ENCODE peak calls at places on chromosomes 16 and 17, in nine cellular contexts. C is adrenal gland, W is IMR-90, J is body of pancreas, Z is stomach, H is heart left ventricle, I is transverse colon, O is Peyer's patch, A is A549. U is an unnamed sample. For H3K4me1, the result is how much of the 10 kb centered on the place peaks cover.

GRCh38 chr16:12021578-12022265 is 45.2 kb downstream of the SNX29 start:
- DNase-seq in J (no peak), Z (no peak), H (no peak), W (no peak), C (no peak), A (no peak), I (no peak), O (no peak), U (no peak)

GRCh38 chr17:58084317-58084981 is 1.2 kb downstream of the DYNLL2 start:
- DNase-seq in A (peak), O (peak), C (peak), Z (peak), J (peak), W (no peak), I (peak), H (no peak), U (peak)

GRCh38 chr16:57023541-57024249 is 34.3 kb downstream of the NLRC5 start:
- DNase-seq in I (no peak), W (no peak), A (no peak), J (no peak), Z (no peak), C (no peak), O (peak), H (no peak), U (no peak)

GRCh38 chr16:10827691-10828341 is 9.2 kb upstream of the TVP23A start:
- DNase-seq in I (peak), J (peak), Z (peak), H (peak), C (peak), W (peak), O (peak), A (no peak), U (peak)

GRCh38 chr17:55246583-55246982 is 18.2 kb upstream of the HLF start:
- DNase-seq in H (no peak), O (no peak), C (no peak), I (no peak), Z (no peak), J (no peak), W (no peak), A (no peak), U (no peak)

GRCh38 chr16:23595246-23595950 is 718 bp downstream of the NDUFAB1 start:
- DNase-seq in O (no peak), A (peak), H (no peak), I (peak), Z (no peak), J (peak), C (no peak), W (no peak), U (no peak)

GRCh38 chr16:17467923-17468540 is 2.7 kb downstream of the XYLT1 start:
- DNase-seq in C (peak), A (peak), O (peak), I (peak), H (peak), W (peak), Z (peak), J (peak), U (peak)

GRCh38 chr17:13598353-13599167 is 3.2 kb downstream of the HS3ST3A1 start:
- DNase-seq in C (no peak), O (no peak), Z (no peak), H (no peak), J (no peak), I (no peak), A (no peak), W (no peak), U (no peak)

GRCh38 chr17:55433029-55433628 is 11.5 kb upstream of the MMD start:
- DNase-seq in C (no peak), O (no peak), A (peak), J (peak), I (no peak), H (no peak), W (peak), Z (no peak), U (no peak)

GRCh38 chr16:14286381-14287230 is 215.5 kb downstream of the MRTFB start:
- DNase-seq in J (no peak), C (peak), I (peak), Z (no peak), A (no peak), W (no peak), O (peak), H (no peak), U (peak)

GRCh38 chr16:85722066-85722465 is 28.8 kb downstream of the C16orf74 start:
- DNase-seq in H (no peak), J (no peak), I (no peak), W (no peak), C (no peak), A (no peak), O (no peak), Z (no peak), U (no peak)

GRCh38 chr16:85719605-85720318 is 31.0 kb upstream of the GINS2 start:
- DNase-seq in J (no peak), C (no peak), W (no peak), O (no peak), I (no peak), H (no peak), A (no peak), Z (no peak), U (no peak)

GRCh38 chr16:85718682-85719081 is 29.9 kb upstream of the GINS2 start:
- DNase-seq in A (peak), C (no peak), O (peak), H (no peak), I (peak), Z (peak), J (peak), W (no peak), U (no peak)

GRCh38 chr16:85718153-85718477 is 29.4 kb upstream of the GINS2 start:
- DNase-seq in A (no peak), H (no peak), C (no peak), W (no peak), J (no peak), O (no peak), Z (no peak), I (no peak), U (no peak)

GRCh38 chr16:85720319-85720637 is 30.6 kb downstream of the C16orf74 start:
- DNase-seq in A (no peak), H (no peak), Z (peak), W (no peak), C (no peak), J (peak), I (peak), O (no peak), U (no peak)
- H3K4me1 ChIP-seq in A (under half), H (under half), Z (under half), W (under half), C (under half), J (under half), I (under half), O (under half), U (under half)

DNA sequence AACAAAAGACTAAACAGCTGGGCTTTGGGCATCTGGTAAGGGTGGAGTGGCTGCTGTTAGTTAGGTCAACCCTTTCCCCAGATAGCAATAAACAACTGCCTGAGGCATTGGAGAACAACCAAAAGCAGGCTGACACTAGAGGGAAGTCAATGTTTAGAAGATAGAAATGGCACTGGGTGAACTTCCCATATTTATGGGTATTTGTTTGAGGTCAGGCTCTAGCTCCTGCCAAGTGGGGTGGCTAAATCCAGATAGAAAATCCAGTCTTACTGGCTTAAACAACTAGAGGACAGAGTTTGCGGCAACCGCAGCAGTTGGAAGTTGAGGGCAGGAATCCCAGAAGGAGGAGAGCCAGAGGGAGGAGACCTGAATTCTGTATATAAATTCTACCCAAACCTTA is 79.4 kb downstream of the SDK2 start:
- DNase-seq in O (no peak), Z (no peak), I (peak), A (no peak), J (no peak), H (no peak), C (no peak), W (no peak), U (no peak)
- H3K27ac ChIP-seq in O (no peak), Z (no peak), I (no peak), A (no peak), J (no peak), H (no peak), C (no peak), W (no peak), U (no peak)

DNA sequence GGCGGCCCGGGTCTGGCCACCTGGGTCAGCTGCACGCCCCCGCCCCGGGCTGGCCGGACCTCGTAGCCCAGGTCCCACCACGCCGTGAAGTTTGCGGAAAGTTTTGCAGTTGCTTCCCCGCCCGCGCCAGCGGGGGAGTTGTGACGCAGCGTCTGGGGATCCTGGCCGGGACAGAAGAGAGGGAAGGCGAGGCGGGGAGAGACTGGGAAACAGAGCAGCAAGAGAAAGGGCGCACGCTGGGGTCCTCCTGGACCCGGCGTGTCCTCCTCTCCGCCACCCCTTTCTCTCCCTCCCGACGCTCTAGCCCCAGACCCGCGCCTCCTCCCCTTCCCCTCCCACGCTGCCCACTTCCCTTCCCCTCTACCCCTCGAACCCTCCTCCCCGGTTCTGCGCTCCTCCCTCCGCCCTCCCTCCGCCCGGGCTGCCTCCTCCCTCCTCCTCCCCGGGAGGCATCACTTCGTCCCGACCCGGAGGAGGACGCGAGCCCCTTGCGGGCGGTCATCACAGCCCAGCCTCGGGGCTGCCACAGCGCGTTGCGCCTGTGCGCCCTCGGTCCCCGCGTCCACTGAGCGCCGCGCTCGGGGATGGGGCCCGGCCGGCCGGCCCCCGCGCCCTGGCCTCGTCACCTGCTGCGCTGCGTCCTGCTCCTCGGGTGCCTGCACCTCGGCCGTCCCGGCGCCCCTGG is at the start of gene MRC2:
- DNase-seq in I (peak), H (peak), A (peak), Z (no peak), C (no peak), O (no peak), W (peak), J (peak), U (peak)
- TF ChIP-seq POLR2A in I (no peak), H (peak), A (peak), Z (no peak), C (no peak), O (no peak), W (peak), J (peak), U (no peak)

GRCh38 chr16:81632392-81633146 is 146.5 kb upstream of the PLCG2 start:
- DNase-seq in O (peak), J (no peak), C (peak), W (peak), A (peak), I (peak), H (peak), Z (peak), U (peak)
- H3K4me1 ChIP-seq in O (under half), J (under half), C (under half), W (under half), A (half or more), I (under half), H (under half), Z (under half), U (under half)

DNA sequence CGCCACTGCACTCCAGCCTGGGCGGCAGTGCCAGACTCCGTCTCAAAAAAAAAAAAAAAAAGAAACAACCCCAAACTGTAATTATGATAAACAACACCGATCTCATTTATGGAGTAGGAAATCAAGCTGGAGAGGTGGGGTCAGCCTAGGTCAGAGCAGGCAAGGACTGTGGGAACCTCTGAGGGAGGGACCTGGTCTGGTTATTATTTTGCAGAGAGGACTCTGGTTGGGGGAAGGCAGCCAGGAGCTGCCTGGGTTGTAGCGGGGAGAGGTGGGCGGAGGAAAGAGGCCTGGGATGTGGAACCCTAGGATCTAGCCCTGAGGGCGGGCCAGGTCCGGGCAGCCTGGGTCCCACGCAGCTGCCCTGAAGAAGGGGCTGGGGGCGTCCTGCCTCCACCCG is 10.9 kb upstream of the HS3ST6 start:
- DNase-seq in C (peak), J (peak), Z (no peak), A (peak), O (no peak), H (no peak), W (no peak), I (no peak), U (peak)
- H3K27ac ChIP-seq in C (no peak), J (peak), Z (peak), A (peak), O (peak), H (peak), W (no peak), I (peak), U (no peak)

GRCh38 chr17:70168044-70168978 is 1.0 kb upstream of the KCNJ2 start:
- DNase-seq in J (peak), H (peak), I (peak), C (peak), O (no peak), A (peak), W (peak), Z (peak), U (peak)
- TF ChIP-seq POLR2A in J (no peak), H (no peak), I (no peak), C (no peak), O (no peak), A (no peak), W (no peak), Z (no peak), U (no peak)